ENCODE peak calls at places on chromosomes 6 and 20, in five cellular contexts. D is astrocyte, X is B cell, Z is fibroblast of lung, U is fibroblast of mammary gland. N is an unnamed sample.

GRCh38 chr6:88868559-88868860 is 94.9 kb downstream of the RNGTT start:
- DNase-seq in D (no peak), X (no peak), Z (no peak), U (peak), N (no peak)

GRCh38 chr6:32933661-32934085 is 7.2 kb downstream of the HLA-DMB start:
- DNase-seq in D (peak), X (peak), Z (peak), U (peak), N (peak)

GRCh38 chr6:31402324-31403282 is 792 bp upstream of the MICA start:
- DNase-seq in D (no peak), X (peak), Z (peak), U (peak), N (no peak)

GRCh38 chr6:51855310-51856082 is 231.9 kb downstream of the PKHD1 start:
- DNase-seq in D (peak), X (no peak), Z (peak), U (peak), N (no peak)

GRCh38 chr20:6576721-6577120 is 190.8 kb upstream of the BMP2 start:
- DNase-seq in D (peak), X (no peak), Z (peak), U (peak), N (no peak)

GRCh38 chr6:137172734-137173431 is 561 bp downstream of the IL22RA2 start:
- DNase-seq in D (no peak), X (no peak), Z (no peak), U (no peak), N (no peak)

GRCh38 chr6:64281167-64281566 is 645.6 kb downstream of the PHF3 start:
- DNase-seq in D (no peak), X (no peak), Z (no peak), U (no peak), N (no peak)

GRCh38 chr20:50330504-50331313 is 140.1 kb downstream of the CEBPB start:
- DNase-seq in D (peak), X (no peak), Z (no peak), U (no peak), N (no peak)

GRCh38 chr6:30885999-30886896 is 1.9 kb downstream of the DDR1 start:
- DNase-seq in D (peak), X (no peak), Z (peak), U (peak), N (peak)

GRCh38 chr6:328924-329323 is 36.6 kb downstream of the DUSP22 start:
- DNase-seq in D (no peak), X (no peak), Z (no peak), U (no peak), N (no peak)

GRCh38 chr20:12153616-12154015 is 235.9 kb downstream of the BTBD3 start:
- DNase-seq in D (peak), X (no peak), Z (peak), U (peak), N (no peak)

GRCh38 chr6:32580593-32580992 is 9.1 kb downstream of the HLA-DRB1 start:
- DNase-seq in D (no peak), X (no peak), Z (no peak), U (no peak), N (no peak)

GRCh38 chr20:18440403-18440802 is 26.4 kb downstream of the DZANK1 start:
- DNase-seq in D (no peak), X (no peak), Z (no peak), U (no peak), N (no peak)

GRCh38 chr6:41492261-41492891 is 53.8 kb upstream of the FOXP4 start:
- DNase-seq in D (no peak), X (no peak), Z (no peak), U (no peak), N (no peak)

GRCh38 chr6:53090576-53090975 is 25.4 kb downstream of the FBXO9 start:
- DNase-seq in D (peak), X (no peak), Z (peak), U (peak), N (no peak)

DNA sequence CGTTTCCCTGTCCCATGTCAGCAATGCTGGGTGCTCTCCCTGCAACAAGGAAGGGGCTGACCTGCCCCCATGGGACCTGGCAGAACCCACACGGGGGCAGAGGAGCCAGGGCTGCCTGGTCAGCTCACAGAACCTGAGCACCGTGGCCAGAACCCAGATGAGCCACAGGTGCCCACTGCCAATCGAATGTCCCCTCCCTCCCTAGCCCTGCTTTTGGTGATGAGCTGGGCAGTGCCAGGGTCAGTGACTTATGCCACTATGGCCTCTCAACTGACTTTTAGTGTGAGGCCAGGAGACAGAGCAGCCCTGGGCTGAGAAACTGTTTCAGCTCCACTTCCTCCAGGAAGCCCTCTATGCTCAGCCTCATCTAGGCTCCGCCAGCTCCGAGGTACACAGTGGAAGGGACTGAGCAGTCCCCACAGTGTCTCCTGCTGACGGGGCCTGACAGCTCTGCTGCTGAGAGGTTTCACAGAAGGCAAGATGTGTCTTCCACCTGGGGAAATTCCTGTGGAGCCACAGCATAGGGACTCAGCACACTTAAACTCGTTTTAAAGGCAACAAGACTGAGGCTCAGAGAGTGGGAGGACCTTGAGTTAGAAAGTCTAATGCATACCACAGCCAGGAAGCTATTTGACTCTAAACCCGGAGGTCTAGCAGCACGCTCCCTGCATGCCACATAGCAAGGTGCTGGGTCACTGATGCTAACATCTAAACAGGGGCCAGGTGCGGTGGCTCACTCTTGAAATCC is 6.9 kb downstream of the ADA start:
- DNase-seq in D (no peak), X (peak), Z (no peak), U (no peak), N (peak)
- TF ChIP-seq CTCF in D (no peak), X (no peak), Z (no peak), U (no peak), N (no peak)

GRCh38 chr20:53291548-53291947 is 302.1 kb downstream of the ZNF217 start:
- DNase-seq in D (no peak), X (no peak), Z (no peak), U (no peak), N (no peak)
- TF ChIP-seq CTCF in D (no peak), X (no peak), Z (peak), U (peak), N (no peak)

GRCh38 chr6:87702589-87702945 is 534 bp upstream of the AKIRIN2 start:
- DNase-seq in D (peak), X (peak), Z (no peak), U (peak), N (no peak)

GRCh38 chr6:87701676-87702588 is at the start of gene AKIRIN2:
- DNase-seq in D (peak), X (peak), Z (peak), U (peak), N (peak)

GRCh38 chr6:87699576-87699975 is 2.5 kb downstream of the AKIRIN2 start:
- DNase-seq in D (no peak), X (no peak), Z (no peak), U (no peak), N (no peak)

GRCh38 chr6:87700351-87700728 is 1.7 kb downstream of the AKIRIN2 start:
- DNase-seq in D (no peak), X (no peak), Z (no peak), U (no peak), N (no peak)

DNA sequence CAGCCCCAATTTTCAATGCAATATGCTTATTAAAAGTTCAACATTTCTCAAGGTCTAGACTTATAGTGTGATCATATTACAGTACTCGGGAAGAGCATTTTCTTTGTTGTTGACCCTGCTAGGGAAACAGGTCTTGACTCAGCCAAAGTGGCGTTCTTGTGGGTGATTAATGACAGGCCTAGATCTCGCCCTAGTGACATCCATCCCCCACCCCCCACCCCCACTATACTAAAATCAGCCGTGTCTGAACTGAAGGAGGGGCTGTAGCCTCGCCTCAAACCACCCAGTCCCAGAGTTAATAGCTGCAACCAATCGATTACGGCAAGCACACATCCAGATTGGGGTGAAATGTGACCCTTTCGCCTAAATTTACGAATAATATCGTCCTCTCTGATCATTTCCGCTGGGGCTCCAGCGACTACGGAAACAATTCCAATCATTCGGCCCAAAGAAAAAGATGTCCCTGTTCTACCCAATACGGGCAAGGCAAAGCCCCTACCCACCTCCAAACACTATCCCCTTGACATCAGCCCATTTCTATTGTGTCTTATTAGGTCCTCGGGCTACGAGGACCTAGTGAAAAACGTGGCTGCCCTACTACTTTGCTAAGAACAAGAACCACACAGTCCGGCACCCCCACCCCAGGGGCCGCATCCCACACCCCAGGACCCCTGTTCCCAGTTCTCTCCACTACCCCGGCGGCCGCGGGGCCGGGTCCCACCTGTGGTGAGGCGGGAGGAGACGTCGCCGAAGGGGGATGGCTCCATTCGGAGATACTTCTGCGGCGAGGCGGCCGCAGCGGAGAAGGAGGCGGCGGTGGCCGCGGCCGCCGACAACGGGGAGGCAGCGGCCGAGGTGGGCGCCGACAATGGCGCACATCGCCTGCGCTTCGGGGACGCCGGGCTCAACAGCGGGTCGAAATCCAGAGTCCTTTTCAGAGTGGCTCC is 1.0 kb downstream of the AKIRIN2 start:
- DNase-seq in D (peak), X (peak), Z (peak), U (peak), N (peak)
- TF ChIP-seq CTCF in D (no peak), X (no peak), Z (no peak), U (no peak), N (peak)

DNA sequence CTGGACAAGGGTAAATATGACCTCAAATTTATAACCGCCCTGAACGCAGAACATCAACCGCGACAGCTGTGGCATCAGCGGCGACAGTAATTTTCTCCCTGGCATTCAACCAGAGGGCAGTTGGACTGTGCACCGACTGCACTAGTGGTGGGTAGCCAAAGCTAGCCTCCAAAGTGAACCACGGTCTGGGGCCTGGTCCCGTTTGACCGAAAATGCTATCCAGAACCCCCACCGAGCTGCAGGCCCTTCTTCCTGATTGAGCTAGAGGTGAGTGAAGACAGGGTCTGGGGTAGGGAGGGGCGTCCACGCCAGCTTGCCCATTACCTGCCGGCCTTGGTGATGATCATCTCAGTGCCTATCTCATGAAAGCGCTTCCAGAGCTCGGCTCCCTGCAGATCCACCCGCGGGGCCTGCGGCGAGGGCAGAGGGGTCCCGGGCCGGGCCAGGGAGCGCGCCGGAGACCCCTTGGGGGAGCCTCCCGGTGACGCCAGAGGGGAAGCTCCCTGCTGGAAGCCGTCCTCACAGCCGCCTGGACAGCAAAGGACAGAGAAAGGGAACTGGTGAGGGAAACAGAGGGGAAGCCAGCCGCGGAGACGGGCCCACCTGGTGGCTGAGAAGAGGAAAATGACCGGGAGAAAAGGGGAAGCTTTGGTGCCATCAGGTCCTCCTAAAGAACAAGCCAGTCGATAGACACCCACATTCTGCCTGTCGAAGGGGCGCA is 2.0 kb downstream of the TBX18 start:
- DNase-seq in D (peak), X (no peak), Z (no peak), U (peak), N (no peak)
- TF ChIP-seq CTCF in D (peak), X (no peak), Z (peak), U (peak), N (no peak)

GRCh38 chr20:38112943-38113294 is 52.2 kb downstream of the TGM2 start:
- DNase-seq in D (no peak), X (no peak), Z (no peak), U (no peak), N (no peak)

GRCh38 chr20:38115205-38115604 is 49.9 kb downstream of the TGM2 start:
- DNase-seq in D (no peak), X (no peak), Z (no peak), U (no peak), N (no peak)

GRCh38 chr20:38114353-38114791 is 50.7 kb downstream of the TGM2 start:
- DNase-seq in D (peak), X (no peak), Z (peak), U (peak), N (no peak)

GRCh38 chr20:38112249-38112942 is 52.7 kb downstream of the TGM2 start:
- DNase-seq in D (no peak), X (no peak), Z (no peak), U (no peak), N (no peak)

DNA sequence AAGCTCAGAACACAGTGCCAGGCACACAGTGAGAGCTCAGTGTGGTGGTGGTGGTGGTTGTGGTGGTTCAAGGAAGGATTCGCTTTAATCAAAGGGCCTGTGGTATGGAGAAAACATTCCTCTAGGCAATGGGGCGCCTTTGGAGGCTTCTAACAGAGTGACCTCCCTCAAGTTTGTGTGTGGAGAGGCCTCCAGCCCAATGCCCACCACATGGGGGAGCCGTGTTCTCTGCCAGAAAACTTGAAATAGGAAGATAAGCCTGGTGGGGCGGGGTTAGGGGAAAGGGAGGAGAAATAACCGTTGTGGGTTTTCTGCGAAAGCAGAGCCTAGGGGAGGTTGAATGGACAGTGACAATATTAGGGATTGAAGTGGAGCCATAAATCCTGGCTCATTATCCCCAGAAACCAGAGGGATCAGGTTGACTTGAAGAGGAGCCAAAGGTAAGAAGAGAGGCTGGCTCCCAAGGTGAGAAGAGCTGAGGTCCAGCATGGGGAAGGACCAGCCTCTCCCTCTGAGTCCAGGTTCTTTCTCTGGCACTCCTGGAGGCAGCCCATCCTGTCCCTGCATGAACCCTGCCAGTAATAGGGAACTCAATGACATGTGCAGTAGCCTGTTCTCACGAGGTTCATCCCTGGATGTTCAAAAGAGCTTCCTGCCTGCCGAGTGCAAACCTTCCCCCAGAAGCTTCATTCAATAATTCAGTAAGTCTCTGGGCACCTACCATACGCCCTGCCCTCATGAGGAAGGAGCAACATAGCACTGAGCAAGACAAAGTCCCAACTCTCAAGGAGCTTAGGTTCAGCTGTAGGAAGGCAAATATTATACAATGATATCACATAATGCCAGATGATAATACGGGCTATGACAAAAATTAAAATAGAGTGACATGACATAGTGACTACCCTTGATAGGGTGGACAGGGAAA is 51.4 kb downstream of the TGM2 start:
- DNase-seq in D (no peak), X (no peak), Z (peak), U (no peak), N (no peak)
- TF ChIP-seq CTCF in D (peak), X (no peak), Z (peak), U (peak), N (no peak)

GRCh38 chr20:19895761-19896160 is 121.4 kb upstream of the NAA20 start:
- DNase-seq in D (no peak), X (no peak), Z (no peak), U (no peak), N (no peak)

GRCh38 chr20:19903168-19903676 is 113.9 kb upstream of the NAA20 start:
- DNase-seq in D (no peak), X (peak), Z (peak), U (peak), N (no peak)

GRCh38 chr20:19897891-19898290 is 119.3 kb upstream of the NAA20 start:
- DNase-seq in D (no peak), X (no peak), Z (no peak), U (no peak), N (no peak)

GRCh38 chr20:19901226-19901625 is 115.9 kb upstream of the NAA20 start:
- DNase-seq in D (no peak), X (no peak), Z (peak), U (no peak), N (no peak)
- TF ChIP-seq CTCF in D (no peak), X (no peak), Z (no peak), U (no peak), N (no peak)

GRCh38 chr6:158717341-158718328 is 67.8 kb downstream of the SYTL3 start:
- DNase-seq in D (no peak), X (peak), Z (no peak), U (no peak), N (no peak)

GRCh38 chr6:158713469-158713868 is 63.6 kb downstream of the SYTL3 start:
- DNase-seq in D (no peak), X (no peak), Z (no peak), U (no peak), N (no peak)

GRCh38 chr6:158722176-158722729 is 72.4 kb downstream of the SYTL3 start:
- DNase-seq in D (no peak), X (no peak), Z (no peak), U (no peak), N (no peak)

GRCh38 chr6:158715330-158716311 is 65.8 kb downstream of the SYTL3 start:
- DNase-seq in D (no peak), X (peak), Z (no peak), U (no peak), N (no peak)

DNA sequence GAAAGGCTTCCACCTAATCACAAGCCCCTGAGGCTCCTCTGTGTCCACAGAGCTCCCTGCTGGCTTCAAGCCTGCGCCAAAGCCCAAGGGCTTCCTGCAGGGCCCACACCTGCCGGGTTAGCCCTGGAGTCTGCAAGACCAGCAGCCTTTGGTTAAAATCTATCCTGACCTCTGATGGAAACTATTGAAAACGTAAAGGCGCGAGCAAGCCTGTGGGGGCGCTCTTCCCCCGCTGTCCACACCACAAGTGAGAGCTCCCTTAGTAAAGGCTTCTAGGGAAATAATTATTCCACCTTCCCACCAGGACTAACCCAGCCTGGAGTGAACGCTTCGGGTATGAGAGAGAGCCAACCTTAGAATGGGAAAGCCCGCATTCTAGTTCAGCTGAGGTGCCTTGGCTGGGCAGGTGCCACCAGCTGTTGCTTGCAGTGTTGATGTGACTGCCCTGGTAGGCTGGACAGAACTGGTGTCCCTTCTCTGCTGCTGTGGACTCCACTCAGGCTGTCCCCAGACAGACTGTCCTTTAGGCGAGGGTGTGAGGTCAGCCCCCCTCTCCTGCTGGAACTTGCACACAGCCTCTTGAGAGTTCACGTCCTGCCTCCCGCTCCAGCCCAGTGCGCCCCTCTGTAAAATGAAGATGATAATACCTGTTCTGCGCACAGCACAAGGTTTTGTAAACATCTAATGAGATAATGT is 68.7 kb downstream of the SYTL3 start:
- DNase-seq in D (no peak), X (no peak), Z (no peak), U (no peak), N (no peak)
- TF ChIP-seq CTCF in D (peak), X (no peak), Z (peak), U (peak), N (no peak)

GRCh38 chr20:57570898-57571297 is 10.0 kb downstream of the PCK1 start:
- DNase-seq in D (no peak), X (no peak), Z (no peak), U (no peak), N (no peak)
- TF ChIP-seq CTCF in D (no peak), X (no peak), Z (no peak), U (no peak), N (no peak)